ENCODE peak calls at places on chromosomes 11 and 22, in eight cellular contexts. One of them, this sample, is unnamed.

GRCh38 chr11:15818132-15818842 is 538.1 kb downstream of the SOX6 start:
- DNase-seq in IMR-90: no peak
- DNase-seq in aorta: no peak
- DNase-seq in lower lobe of right lung: no peak
- DNase-seq in pancreas: no peak
- DNase-seq in A673: no peak
- DNase-seq in stomach: no peak
- DNase-seq in HCT116: no peak
- DNase-seq in this sample: no peak

GRCh38 chr11:86513746-86514373 is 139.2 kb downstream of the CCDC81 start:
- DNase-seq in IMR-90: no peak
- DNase-seq in aorta: no peak
- DNase-seq in lower lobe of right lung: no peak
- DNase-seq in pancreas: no peak
- DNase-seq in A673: no peak
- DNase-seq in stomach: no peak
- DNase-seq in HCT116: no peak
- DNase-seq in this sample: no peak

GRCh38 chr11:38824573-38824972 is 2226.5 kb upstream of the RAG2 start:
- DNase-seq in IMR-90: peak; percentile 19
- DNase-seq in aorta: no peak
- DNase-seq in lower lobe of right lung: no peak
- DNase-seq in pancreas: no peak
- DNase-seq in A673: peak; percentile 74
- DNase-seq in stomach: no peak
- DNase-seq in HCT116: no peak
- DNase-seq in this sample: no peak

GRCh38 chr11:12846766-12847615 is 162.1 kb upstream of the RASSF10 start:
- DNase-seq in IMR-90: no peak
- DNase-seq in aorta: no peak
- DNase-seq in lower lobe of right lung: no peak
- DNase-seq in pancreas: no peak
- DNase-seq in A673: no peak
- DNase-seq in stomach: no peak
- DNase-seq in HCT116: no peak
- DNase-seq in this sample: no peak

GRCh38 chr11:46513934-46514342 is 79.9 kb downstream of the AMBRA1 start:
- DNase-seq in IMR-90: peak; percentile 41
- DNase-seq in aorta: peak; percentile 54
- DNase-seq in lower lobe of right lung: no peak
- DNase-seq in pancreas: peak; percentile 17
- DNase-seq in A673: peak; percentile 79
- DNase-seq in stomach: peak; percentile 52
- DNase-seq in HCT116: no peak
- DNase-seq in this sample: no peak

GRCh38 chr11:65445101-65445603 is 22.6 kb downstream of the NEAT1 start:
- DNase-seq in IMR-90: peak; percentile 48
- DNase-seq in aorta: no peak
- DNase-seq in lower lobe of right lung: no peak
- DNase-seq in pancreas: no peak
- DNase-seq in A673: no peak
- DNase-seq in stomach: no peak
- DNase-seq in HCT116: no peak
- DNase-seq in this sample: no peak

GRCh38 chr22:35915477-35916013 is 113.1 kb downstream of the RBFOX2 start:
- DNase-seq in IMR-90: peak; percentile 66
- DNase-seq in aorta: no peak
- DNase-seq in lower lobe of right lung: no peak
- DNase-seq in pancreas: no peak
- DNase-seq in A673: peak; percentile 75
- DNase-seq in stomach: no peak
- DNase-seq in HCT116: no peak
- DNase-seq in this sample: no peak

GRCh38 chr11:79255965-79256364 is 184.9 kb downstream of the TENM4 start:
- DNase-seq in IMR-90: no peak
- DNase-seq in aorta: no peak
- DNase-seq in lower lobe of right lung: no peak
- DNase-seq in pancreas: no peak
- DNase-seq in A673: no peak
- DNase-seq in stomach: no peak
- DNase-seq in HCT116: no peak
- DNase-seq in this sample: no peak

GRCh38 chr11:33698921-33699320 is 1.7 kb downstream of the C11orf91 start:
- DNase-seq in IMR-90: no peak
- DNase-seq in aorta: no peak
- DNase-seq in lower lobe of right lung: no peak
- DNase-seq in pancreas: no peak
- DNase-seq in A673: no peak
- DNase-seq in stomach: no peak
- DNase-seq in HCT116: no peak
- DNase-seq in this sample: no peak

GRCh38 chr11:63952570-63952969 is 13.8 kb downstream of the NAA40 start:
- DNase-seq in IMR-90: no peak
- DNase-seq in aorta: no peak
- DNase-seq in lower lobe of right lung: no peak
- DNase-seq in pancreas: no peak
- DNase-seq in A673: no peak
- DNase-seq in stomach: no peak
- DNase-seq in HCT116: no peak
- DNase-seq in this sample: no peak

GRCh38 chr11:61947486-61948210 is 2.5 kb upstream of the BEST1 start:
- DNase-seq in IMR-90: peak; percentile 88
- DNase-seq in aorta: peak; percentile 92
- DNase-seq in lower lobe of right lung: peak; percentile 86
- DNase-seq in pancreas: peak; percentile 91
- DNase-seq in A673: peak; percentile 96
- DNase-seq in stomach: peak; percentile 88
- DNase-seq in HCT116: peak; percentile 62
- DNase-seq in this sample: peak; percentile 58

GRCh38 chr11:64419818-64420485 is 61.0 kb downstream of the RPS6KA4 start:
- DNase-seq in IMR-90: no peak
- DNase-seq in aorta: peak; percentile 58
- DNase-seq in lower lobe of right lung: no peak
- DNase-seq in pancreas: no peak
- DNase-seq in A673: peak; percentile 79
- DNase-seq in stomach: no peak
- DNase-seq in HCT116: no peak
- DNase-seq in this sample: no peak

GRCh38 chr11:2587132-2587930 is 112.5 kb downstream of the KCNQ1OT1 start:
- DNase-seq in IMR-90: no peak
- DNase-seq in aorta: peak; percentile 33
- DNase-seq in lower lobe of right lung: peak; percentile 41
- DNase-seq in pancreas: no peak
- DNase-seq in A673: no peak
- DNase-seq in stomach: peak; percentile 21
- DNase-seq in HCT116: no peak
- DNase-seq in this sample: no peak

GRCh38 chr11:3155216-3155615 is 9.9 kb downstream of the OSBPL5 start:
- DNase-seq in IMR-90: no peak
- DNase-seq in aorta: peak; percentile 26
- DNase-seq in lower lobe of right lung: peak; percentile 40
- DNase-seq in pancreas: no peak
- DNase-seq in A673: no peak
- DNase-seq in stomach: no peak
- DNase-seq in HCT116: no peak
- DNase-seq in this sample: no peak

GRCh38 chr11:113901141-113901540 is 3.5 kb upstream of the HTR3B start:
- DNase-seq in IMR-90: no peak
- DNase-seq in aorta: no peak
- DNase-seq in lower lobe of right lung: no peak
- DNase-seq in pancreas: no peak
- DNase-seq in A673: no peak
- DNase-seq in stomach: no peak
- DNase-seq in HCT116: no peak
- DNase-seq in this sample: no peak

DNA sequence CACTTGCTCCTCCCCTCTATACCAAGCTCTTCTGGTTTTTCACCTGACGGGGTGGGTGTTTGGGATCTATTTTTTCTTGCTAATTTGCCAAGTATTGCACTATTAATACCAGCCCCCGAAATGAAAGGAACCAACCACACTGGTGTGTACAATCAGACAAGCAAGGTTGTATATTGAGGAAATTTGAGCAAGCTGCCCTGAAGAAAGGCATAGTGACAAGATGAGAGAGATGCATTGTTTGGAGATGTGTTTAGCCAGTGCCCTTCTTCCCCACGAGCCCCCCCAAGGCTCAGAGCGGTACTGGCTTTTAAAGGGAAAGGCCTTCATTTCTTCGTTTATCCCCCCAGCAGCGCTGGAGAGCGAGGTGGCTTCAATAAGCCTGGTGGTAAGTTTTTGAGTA is 15.2 kb upstream of the GAS2L1 start:
- DNase-seq in IMR-90: no peak
- DNase-seq in aorta: no peak
- DNase-seq in lower lobe of right lung: no peak
- DNase-seq in pancreas: no peak
- DNase-seq in A673: no peak
- DNase-seq in stomach: no peak
- DNase-seq in HCT116: no peak
- DNase-seq in this sample: no peak
- H3K36me3 ChIP-seq in IMR-90: peaks cover 62% of the 10 kb centered on the region
- H3K36me3 ChIP-seq in aorta: peaks cover 9% of the 10 kb centered on the region
- H3K36me3 ChIP-seq in lower lobe of right lung: peaks cover 100% of the 10 kb centered on the region
- H3K36me3 ChIP-seq in pancreas: peaks cover 65% of the 10 kb centered on the region
- H3K36me3 ChIP-seq in A673: peaks cover 93% of the 10 kb centered on the region
- H3K36me3 ChIP-seq in stomach: peaks cover 100% of the 10 kb centered on the region
- H3K36me3 ChIP-seq in HCT116: peaks cover 92% of the 10 kb centered on the region
- H3K36me3 ChIP-seq in this sample: peaks cover 90% of the 10 kb centered on the region

GRCh38 chr22:17565986-17566687 is 2.8 kb downstream of the SLC25A18 start:
- DNase-seq in IMR-90: no peak
- DNase-seq in aorta: no peak
- DNase-seq in lower lobe of right lung: no peak
- DNase-seq in pancreas: no peak
- DNase-seq in A673: no peak
- DNase-seq in stomach: no peak
- DNase-seq in HCT116: no peak
- DNase-seq in this sample: no peak
- H3K4me1 ChIP-seq in IMR-90: peaks cover 10% of the 10 kb centered on the region
- H3K4me1 ChIP-seq in aorta: no peaks in the 10 kb centered on the region
- H3K4me1 ChIP-seq in lower lobe of right lung: peaks cover 33% of the 10 kb centered on the region
- H3K4me1 ChIP-seq in pancreas: no peaks in the 10 kb centered on the region
- H3K4me1 ChIP-seq in A673: peaks cover 19% of the 10 kb centered on the region
- H3K4me1 ChIP-seq in stomach: peaks cover 36% of the 10 kb centered on the region
- H3K4me1 ChIP-seq in HCT116: no peaks in the 10 kb centered on the region
- H3K4me1 ChIP-seq in this sample: no peaks in the 10 kb centered on the region

DNA sequence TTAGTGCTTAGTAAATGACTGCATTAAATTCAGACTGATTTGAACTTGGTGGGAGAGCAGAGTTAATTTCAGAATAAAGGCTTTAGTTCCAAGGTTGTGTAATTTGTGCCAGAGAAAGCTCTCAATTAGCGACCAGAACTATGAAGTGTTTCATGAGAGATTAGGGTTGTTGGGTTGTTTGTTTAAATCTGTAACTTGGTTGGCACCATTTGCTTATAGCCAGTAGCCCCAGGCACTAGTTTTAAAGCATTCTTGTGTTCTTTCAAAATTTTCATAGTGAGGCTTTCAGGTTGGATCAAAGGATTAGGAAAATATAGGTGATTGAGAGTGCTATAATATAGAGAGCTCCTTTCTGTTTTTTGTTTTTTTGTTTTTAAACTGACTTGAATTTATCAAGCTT is 25.6 kb downstream of the UVRAG start:
- DNase-seq in IMR-90: no peak
- DNase-seq in aorta: no peak
- DNase-seq in lower lobe of right lung: no peak
- DNase-seq in pancreas: no peak
- DNase-seq in A673: no peak
- DNase-seq in stomach: no peak
- DNase-seq in HCT116: no peak
- DNase-seq in this sample: no peak
- H3K27ac ChIP-seq in IMR-90: no peak overlapping the region
- H3K27ac ChIP-seq in aorta: no peak overlapping the region
- H3K27ac ChIP-seq in lower lobe of right lung: no peak overlapping the region
- H3K27ac ChIP-seq in pancreas: no peak overlapping the region
- H3K27ac ChIP-seq in A673: no peak overlapping the region
- H3K27ac ChIP-seq in stomach: peak overlapping the region; percentile 25
- H3K27ac ChIP-seq in HCT116: no peak overlapping the region
- H3K27ac ChIP-seq in this sample: no peak overlapping the region

GRCh38 chr22:31341386-31342088 is 4.6 kb downstream of the PATZ1 start:
- DNase-seq in IMR-90: no peak
- DNase-seq in aorta: no peak
- DNase-seq in lower lobe of right lung: no peak
- DNase-seq in pancreas: no peak
- DNase-seq in A673: no peak
- DNase-seq in stomach: no peak
- DNase-seq in HCT116: no peak
- DNase-seq in this sample: no peak

GRCh38 chr22:31344369-31345330 is 1.5 kb downstream of the PATZ1 start:
- DNase-seq in IMR-90: peak; percentile 57
- DNase-seq in aorta: peak; percentile 69
- DNase-seq in lower lobe of right lung: peak; percentile 59
- DNase-seq in pancreas: peak; percentile 61
- DNase-seq in A673: peak; percentile 22
- DNase-seq in stomach: peak; percentile 63
- DNase-seq in HCT116: no peak
- DNase-seq in this sample: peak; percentile 26

GRCh38 chr22:31342389-31343125 is 3.6 kb downstream of the PATZ1 start:
- DNase-seq in IMR-90: no peak
- DNase-seq in aorta: no peak
- DNase-seq in lower lobe of right lung: no peak
- DNase-seq in pancreas: peak; percentile 40
- DNase-seq in A673: peak; percentile 18
- DNase-seq in stomach: no peak
- DNase-seq in HCT116: no peak
- DNase-seq in this sample: no peak

GRCh38 chr22:31345331-31346254 is 553 bp downstream of the PATZ1 start:
- DNase-seq in IMR-90: peak; percentile 83
- DNase-seq in aorta: peak; percentile 88
- DNase-seq in lower lobe of right lung: peak; percentile 89
- DNase-seq in pancreas: peak; percentile 85
- DNase-seq in A673: peak; percentile 96
- DNase-seq in stomach: peak; percentile 88
- DNase-seq in HCT116: peak; percentile 68
- DNase-seq in this sample: peak; percentile 94

DNA sequence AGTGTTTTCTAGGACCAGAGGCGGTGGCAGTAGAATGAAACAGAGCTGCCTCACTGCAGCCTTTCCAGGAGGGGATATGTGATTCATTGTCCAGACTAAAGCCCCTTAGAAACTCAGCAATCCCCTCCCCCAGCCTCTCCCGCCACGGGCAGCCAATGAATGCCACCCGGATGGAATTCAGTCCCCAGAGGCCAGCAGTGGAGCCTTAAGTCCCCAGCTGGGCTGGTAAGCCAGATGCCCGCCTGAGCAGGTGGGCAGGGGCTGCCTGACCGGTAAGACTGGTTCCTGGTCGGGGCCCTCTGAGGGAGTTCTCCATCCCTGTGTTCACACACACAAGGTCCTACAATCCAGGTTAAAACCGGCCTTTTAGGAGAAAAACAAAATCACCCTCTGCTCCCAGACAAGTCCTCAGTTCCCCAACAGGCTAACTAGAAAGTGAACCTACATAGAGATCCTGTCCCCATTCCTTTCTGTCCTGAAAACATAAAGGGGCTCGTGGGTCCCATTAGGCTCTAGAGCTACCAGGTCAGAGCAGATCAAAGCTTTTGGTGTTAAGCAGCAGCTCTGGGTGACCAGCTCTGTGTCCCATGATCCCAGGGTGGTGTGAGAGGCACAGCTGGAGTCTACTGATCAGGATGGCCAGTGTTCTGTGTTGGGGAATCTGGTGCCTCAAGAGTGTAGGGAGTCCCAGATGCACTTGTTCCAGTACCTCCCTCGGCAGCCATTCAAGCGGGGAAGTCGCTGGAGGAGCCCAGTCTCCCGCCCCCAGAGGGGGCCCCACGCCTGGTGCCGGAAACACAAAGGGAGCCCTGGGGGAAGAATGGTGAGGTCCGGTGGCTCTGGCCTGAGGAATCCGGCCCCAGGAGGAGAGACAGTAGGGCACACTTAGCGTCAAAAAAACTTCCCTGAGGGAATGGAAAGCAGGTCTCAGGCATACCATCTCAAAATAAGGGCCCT is 2.6 kb downstream of the PATZ1 start:
- DNase-seq in IMR-90: peak; percentile 26
- DNase-seq in aorta: no peak
- DNase-seq in lower lobe of right lung: peak; percentile 88
- DNase-seq in pancreas: peak; percentile 93
- DNase-seq in A673: peak; percentile 43
- DNase-seq in stomach: peak; percentile 93
- DNase-seq in HCT116: no peak
- DNase-seq in this sample: no peak
- H3K36me3 ChIP-seq in IMR-90: peaks cover 41% of the 10 kb centered on the region
- H3K36me3 ChIP-seq in aorta: no peaks in the 10 kb centered on the region
- H3K36me3 ChIP-seq in lower lobe of right lung: peaks cover 47% of the 10 kb centered on the region
- H3K36me3 ChIP-seq in pancreas: no peaks in the 10 kb centered on the region
- H3K36me3 ChIP-seq in A673: peaks cover 23% of the 10 kb centered on the region
- H3K36me3 ChIP-seq in stomach: peaks cover 43% of the 10 kb centered on the region
- H3K36me3 ChIP-seq in HCT116: peaks cover 17% of the 10 kb centered on the region
- H3K36me3 ChIP-seq in this sample: peaks cover 36% of the 10 kb centered on the region